ENCODE peak calls at places on chromosomes 6 and 20, in eight cellular contexts. L is K562, S is A549, R is HCT116, U is transverse colon, F is lower leg skin, A is adrenal gland, P is H54. W is an unnamed sample.

GRCh38 chr20:6053776-6054688 is at the start of gene LRRN4:
- DNase-seq in U (no peak), L (no peak), P (peak), A (no peak), F (no peak), R (peak), S (no peak), W (no peak)

GRCh38 chr20:63706852-63707557 is 771 bp downstream of the ARFRP1 start:
- DNase-seq in A (peak), S (no peak), U (peak), L (peak), F (no peak), R (no peak), P (peak), W (peak)

GRCh38 chr6:53411451-53411850 is 62.7 kb upstream of the ELOVL5 start:
- DNase-seq in A (no peak), P (no peak), R (no peak), S (no peak), F (no peak), L (no peak), U (no peak), W (no peak)

GRCh38 chr20:46900826-46901225 is 6.2 kb downstream of the EYA2 start:
- DNase-seq in U (no peak), A (no peak), L (no peak), R (no peak), P (no peak), S (no peak), F (no peak), W (no peak)

GRCh38 chr6:40953486-40953885 is 85.5 kb downstream of the UNC5CL start:
- DNase-seq in F (no peak), P (no peak), U (no peak), L (no peak), S (no peak), A (no peak), R (no peak), W (no peak)

GRCh38 chr20:57397004-57397692 is 6.0 kb downstream of the RBM38 start:
- DNase-seq in A (peak), S (no peak), P (no peak), L (no peak), F (no peak), U (no peak), R (no peak), W (no peak)

GRCh38 chr6:157487110-157487773 is 106.3 kb downstream of the ZDHHC14 start:
- DNase-seq in S (no peak), P (no peak), F (no peak), R (no peak), L (no peak), U (no peak), A (no peak), W (no peak)

GRCh38 chr6:140956567-140957306 is 1176.0 kb upstream of the GJE1 start:
- DNase-seq in L (no peak), A (no peak), R (no peak), S (no peak), F (no peak), P (no peak), U (no peak), W (no peak)

GRCh38 chr6:148508401-148509151 is 165.9 kb downstream of the SASH1 start:
- DNase-seq in S (no peak), P (no peak), R (no peak), A (no peak), U (no peak), F (no peak), L (no peak), W (no peak)

GRCh38 chr6:24381476-24382219 is 21.1 kb upstream of the MRS2 start:
- DNase-seq in U (no peak), L (no peak), P (no peak), R (no peak), A (no peak), S (no peak), F (no peak), W (no peak)

GRCh38 chr20:46752639-46753235 is 43.3 kb downstream of the SLC2A10 start:
- DNase-seq in L (peak), R (no peak), F (peak), S (peak), A (peak), P (peak), U (peak), W (peak)

GRCh38 chr20:31788578-31788977 is 30.6 kb upstream of the MYLK2 start:
- DNase-seq in S (peak), P (peak), L (no peak), U (no peak), R (no peak), A (no peak), F (no peak), W (no peak)

GRCh38 chr6:157255079-157255478 is 68.2 kb downstream of the TMEM242 start:
- DNase-seq in F (no peak), A (no peak), L (no peak), P (no peak), R (no peak), S (no peak), U (no peak), W (no peak)

GRCh38 chr6:20632696-20633095 is 98.4 kb downstream of the CDKAL1 start:
- DNase-seq in F (no peak), L (no peak), A (no peak), S (no peak), P (no peak), U (no peak), R (no peak), W (no peak)

GRCh38 chr20:41061155-41061554 is 32.5 kb downstream of the TOP1 start:
- DNase-seq in L (no peak), A (no peak), F (no peak), S (no peak), R (no peak), P (no peak), U (no peak), W (no peak)

GRCh38 chr20:53664121-53664520 is 70.5 kb upstream of the ZNF217 start:
- DNase-seq in S (no peak), L (no peak), A (no peak), F (no peak), P (no peak), R (no peak), U (peak), W (no peak)

GRCh38 chr20:23166563-23166962 is 80.4 kb upstream of the CD93 start:
- DNase-seq in F (no peak), P (no peak), U (no peak), S (no peak), A (no peak), R (no peak), L (no peak), W (no peak)

GRCh38 chr6:31558631-31559500 is 11.5 kb downstream of the NFKBIL1 start:
- DNase-seq in U (peak), L (peak), P (no peak), A (no peak), F (no peak), R (no peak), S (no peak), W (no peak)

DNA sequence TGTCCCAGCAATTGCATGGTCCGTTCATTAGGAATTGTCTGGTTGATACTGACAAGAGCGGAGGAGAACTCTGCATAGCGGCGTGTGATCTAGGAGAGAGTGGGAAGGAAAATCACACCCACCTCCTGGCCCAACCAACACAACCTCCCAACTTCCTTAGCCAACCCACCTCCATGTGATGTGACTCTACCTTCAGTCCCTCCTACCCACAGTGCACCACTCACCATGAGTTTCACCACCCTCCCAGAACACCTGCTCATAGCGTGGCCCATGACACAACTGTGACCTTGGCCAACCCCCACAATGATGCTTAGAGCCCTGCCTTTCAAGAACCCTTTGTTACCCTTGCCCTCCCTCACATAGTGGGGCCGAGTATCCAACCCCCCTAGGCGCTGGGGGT is 7.7 kb downstream of the VPS52 start:
- DNase-seq in A (no peak), R (no peak), U (no peak), L (no peak), S (no peak), F (no peak), P (no peak), W (no peak)
- TF ChIP-seq POLR2A in A (no peak), R (no peak), U (no peak), L (no peak), S (no peak), F (no peak), P (no peak), W (no peak)

GRCh38 chr6:100165442-100165841 is 171.4 kb upstream of the MCHR2 start:
- DNase-seq in P (no peak), R (no peak), F (no peak), L (no peak), U (no peak), S (no peak), A (no peak), W (no peak)

GRCh38 chr6:100160913-100161312 is 166.9 kb upstream of the MCHR2 start:
- DNase-seq in P (no peak), U (no peak), F (no peak), L (no peak), A (no peak), R (no peak), S (no peak), W (no peak)

GRCh38 chr6:100161782-100162181 is 167.8 kb upstream of the MCHR2 start:
- DNase-seq in U (no peak), P (no peak), L (no peak), A (no peak), S (no peak), F (no peak), R (no peak), W (no peak)

GRCh38 chr6:100166991-100167390 is 173.0 kb upstream of the MCHR2 start:
- DNase-seq in P (no peak), R (no peak), L (no peak), U (no peak), A (no peak), F (no peak), S (no peak), W (no peak)

GRCh38 chr6:100163035-100163434 is 169.0 kb upstream of the MCHR2 start:
- DNase-seq in R (no peak), S (no peak), U (no peak), P (no peak), A (no peak), L (no peak), F (no peak), W (no peak)
- TF ChIP-seq POLR2A in R (no peak), S (no peak), U (no peak), P (no peak), A (no peak), L (no peak), F (no peak), W (no peak)

DNA sequence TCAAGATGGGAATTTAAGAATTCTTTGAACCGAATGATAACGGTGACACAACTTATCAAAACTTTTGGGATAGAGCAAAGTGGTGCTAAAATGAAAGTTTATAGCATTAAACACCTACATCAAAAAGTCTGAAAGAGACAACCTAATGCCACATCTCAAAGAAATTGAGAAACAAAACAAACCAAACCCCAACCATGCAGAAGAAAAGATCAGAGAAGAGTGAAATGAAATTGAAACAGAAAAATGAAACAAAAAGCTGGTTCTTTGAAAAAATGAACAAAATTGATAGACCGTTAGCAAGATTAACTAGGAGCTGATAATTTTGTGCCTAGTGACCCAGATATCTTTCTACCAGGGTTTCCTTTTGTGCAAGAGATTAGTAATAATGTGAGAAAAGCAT is 248.0 kb upstream of the EYS start:
- DNase-seq in F (no peak), R (no peak), A (no peak), U (no peak), S (no peak), P (no peak), L (no peak), W (no peak)
- TF ChIP-seq POLR2A in F (no peak), R (no peak), A (no peak), U (no peak), S (no peak), P (no peak), L (no peak), W (no peak)

DNA sequence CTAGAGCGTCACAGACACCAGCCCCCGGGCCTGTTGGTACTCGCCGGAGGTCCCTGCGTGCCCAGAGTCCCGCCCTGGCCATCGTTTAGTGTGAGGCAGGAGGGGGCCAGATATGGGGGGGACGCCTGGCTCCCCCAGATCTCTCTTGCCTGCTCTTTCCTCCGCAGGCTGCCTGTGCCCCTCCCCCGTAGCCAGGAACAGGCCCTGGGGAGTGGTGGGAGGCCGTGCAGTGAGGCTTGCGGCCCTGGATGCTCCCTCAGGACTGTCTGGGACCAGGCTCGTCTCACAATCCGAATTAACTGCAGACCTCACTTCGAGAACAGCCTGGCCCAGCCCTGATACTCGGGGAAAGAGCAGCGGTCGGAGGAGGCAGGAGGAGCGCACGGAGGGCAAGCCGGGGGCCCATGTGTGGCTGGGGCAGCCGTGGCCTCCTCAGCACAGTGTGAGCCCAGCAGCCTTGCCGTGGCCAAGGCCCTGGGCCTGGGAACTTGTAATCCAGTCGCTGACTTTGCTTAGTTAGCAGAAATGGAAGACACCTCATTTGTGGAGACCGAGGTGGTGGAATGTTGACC is 28.7 kb downstream of the FRMD1 start:
- DNase-seq in L (no peak), P (no peak), U (no peak), R (no peak), S (no peak), F (no peak), A (no peak), W (no peak)
- TF ChIP-seq POLR2A in L (no peak), P (no peak), U (no peak), R (no peak), S (no peak), F (no peak), A (no peak), W (no peak)

GRCh38 chr6:134077301-134077700 is 24.9 kb upstream of the SLC2A12 start:
- DNase-seq in R (no peak), F (no peak), S (no peak), P (no peak), A (no peak), U (no peak), L (peak), W (no peak)
- TF ChIP-seq POLR2A in R (no peak), F (no peak), S (no peak), P (no peak), A (no peak), U (no peak), L (no peak), W (no peak)

W was measured in erythroblast.